ENCODE peak calls at places on chromosome 3, in seven cellular contexts. S is astrocyte of the spinal cord, X is foreskin fibroblast, P is LNCaP clone FGC, L is Panc1, G is spleen, V is fibroblast of pulmonary artery. R is an unnamed sample.

GRCh38 chr3:113055201-113055600 is 64.4 kb downstream of the GTPBP8 start:
- DNase-seq in V (no peak), L (no peak), S (no peak), X (no peak), G (no peak), P (no peak), R (no peak)

GRCh38 chr3:133965033-133965570 is 64.6 kb downstream of the SLCO2A1 start:
- DNase-seq in P (no peak), X (peak), G (peak), L (no peak), V (peak), S (peak), R (no peak)

GRCh38 chr3:59326246-59327024 is 276.6 kb upstream of the CFAP20DC start:
- DNase-seq in G (no peak), X (no peak), L (no peak), P (no peak), S (no peak), V (no peak), R (no peak)

GRCh38 chr3:157572559-157573270 is 69.5 kb upstream of the VEPH1 start:
- DNase-seq in G (no peak), P (peak), L (peak), S (peak), X (peak), V (peak), R (peak)

GRCh38 chr3:33139996-33140395 is 26.2 kb downstream of the CRTAP start:
- DNase-seq in S (no peak), V (peak), P (no peak), L (no peak), X (no peak), G (no peak), R (no peak)

GRCh38 chr3:31196881-31197364 is 302.5 kb upstream of the GADL1 start:
- DNase-seq in X (peak), P (no peak), V (peak), S (peak), G (no peak), L (no peak), R (no peak)

GRCh38 chr3:175003590-175003989 is 144.5 kb downstream of the NAALADL2 start:
- DNase-seq in V (no peak), G (no peak), P (no peak), L (no peak), S (no peak), X (no peak), R (no peak)

GRCh38 chr3:186534113-186534669 is 10.0 kb downstream of the CRYGS start:
- DNase-seq in P (no peak), L (no peak), S (no peak), V (no peak), X (no peak), G (no peak), R (peak)

GRCh38 chr3:16026753-16027152 is 147.7 kb upstream of the GALNT15 start:
- DNase-seq in L (no peak), S (no peak), G (no peak), X (peak), V (no peak), P (no peak), R (no peak)

GRCh38 chr3:111534701-111535100 is 7.3 kb upstream of the CD96 start:
- DNase-seq in S (peak), V (peak), P (no peak), G (no peak), X (peak), L (no peak), R (no peak)

GRCh38 chr3:75906555-75907112 is 121.3 kb upstream of the ZNF717 start:
- DNase-seq in V (peak), S (peak), P (no peak), X (peak), L (no peak), G (peak), R (no peak)

GRCh38 chr3:133792171-133792763 is 13.3 kb upstream of the SRPRB start:
- DNase-seq in L (no peak), G (no peak), P (no peak), X (no peak), V (peak), S (peak), R (no peak)

GRCh38 chr3:30779686-30780287 is 114.7 kb downstream of the GADL1 start:
- DNase-seq in V (peak), X (peak), S (no peak), G (no peak), L (no peak), P (no peak), R (no peak)

GRCh38 chr3:165643433-165643824 is 193.8 kb downstream of the BCHE start:
- DNase-seq in V (peak), S (peak), G (no peak), X (no peak), L (no peak), P (no peak), R (no peak)

GRCh38 chr3:131658115-131658514 is 155.3 kb upstream of the MRPL3 start:
- DNase-seq in P (no peak), G (no peak), V (no peak), L (no peak), X (no peak), S (no peak), R (no peak)

GRCh38 chr3:99319961-99320360 is 318.4 kb upstream of the COL8A1 start:
- DNase-seq in L (no peak), V (peak), X (peak), G (no peak), P (no peak), S (peak), R (no peak)

GRCh38 chr3:61914277-61914676 is 352.9 kb downstream of the PTPRG start:
- DNase-seq in G (no peak), V (no peak), P (no peak), L (no peak), S (no peak), X (peak), R (no peak)

GRCh38 chr3:170040283-170040907 is 2.6 kb downstream of the GPR160 start:
- DNase-seq in P (no peak), V (no peak), S (no peak), G (no peak), L (no peak), X (no peak), R (no peak)

GRCh38 chr3:105827959-105828358 is 40.9 kb downstream of the CBLB start:
- DNase-seq in X (peak), G (no peak), P (no peak), V (peak), S (peak), L (peak), R (no peak)

GRCh38 chr3:152471814-152472605 is 203.3 kb downstream of the MBNL1 start:
- DNase-seq in V (peak), P (peak), X (peak), G (no peak), L (peak), S (peak), R (peak)

GRCh38 chr3:12338595-12339546 is 50.0 kb downstream of the PPARG start:
- DNase-seq in V (no peak), P (no peak), S (no peak), G (no peak), L (no peak), X (no peak), R (no peak)

GRCh38 chr3:111238896-111239295 is 167.3 kb downstream of the NECTIN3 start:
- DNase-seq in G (no peak), S (no peak), L (no peak), P (no peak), X (no peak), V (no peak), R (peak)

GRCh38 chr3:9727041-9727595 is 4.4 kb upstream of the BRPF1 start:
- DNase-seq in X (no peak), L (no peak), P (no peak), G (no peak), V (no peak), S (no peak), R (no peak)
- H3K4me3 ChIP-seq in X (no peak), L (no peak), P (no peak), G (no peak), V (no peak), S (no peak), R (no peak)

DNA sequence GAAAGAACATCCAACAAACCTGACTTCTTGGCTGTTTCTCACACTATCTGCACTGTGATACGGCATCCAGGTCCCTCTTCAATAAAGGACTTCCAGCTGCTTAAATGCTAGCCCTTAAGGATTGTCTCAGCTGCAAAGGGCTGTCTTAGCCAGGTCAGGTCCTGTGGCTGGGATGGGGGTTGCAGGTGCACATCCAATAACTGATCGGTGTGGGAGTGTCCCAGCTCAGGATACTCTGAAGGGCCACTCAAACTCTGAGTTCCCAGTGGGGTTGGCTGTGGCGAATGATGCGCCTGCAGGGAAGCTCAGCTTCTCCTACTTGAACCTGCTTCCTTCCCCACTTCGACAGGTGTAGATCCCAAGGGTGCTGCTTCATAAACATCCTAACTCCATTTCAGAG is 74.6 kb upstream of the FGF12 start:
- DNase-seq in P (no peak), L (no peak), X (no peak), G (no peak), V (no peak), S (no peak), R (no peak)
- TF ChIP-seq CTCF in P (no peak), L (no peak), X (no peak), G (no peak), V (no peak), S (no peak), R (no peak)

DNA sequence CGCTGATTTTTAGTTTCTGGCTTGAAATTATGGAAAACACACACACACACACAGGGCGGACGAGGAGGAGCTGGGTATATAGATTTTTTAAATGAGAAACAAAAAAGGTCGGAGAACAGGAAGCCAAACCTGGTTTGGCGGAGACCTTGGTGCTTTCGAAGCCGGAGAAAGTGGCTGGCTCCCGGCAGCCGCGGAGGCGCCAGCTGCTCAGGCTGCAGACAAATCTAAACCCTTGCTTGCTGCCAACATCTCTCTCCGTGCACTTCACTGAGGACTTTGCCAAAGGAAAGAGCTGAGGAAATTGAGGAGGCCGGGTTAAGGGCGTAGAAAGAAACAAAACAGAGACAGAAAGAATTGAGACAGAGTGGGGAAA is 2.1 kb downstream of the ZIC1 start:
- DNase-seq in V (peak), P (no peak), X (no peak), G (no peak), S (peak), L (no peak), R (no peak)
- H3K4me3 ChIP-seq in V (peak), P (no peak), X (peak), G (peak), S (peak), L (peak), R (no peak)

GRCh38 chr3:123843668-123844067 is 40.5 kb downstream of the MYLK start:
- DNase-seq in L (no peak), V (peak), G (no peak), P (no peak), X (peak), S (peak), R (no peak)
- TF ChIP-seq CTCF in L (no peak), V (no peak), G (no peak), P (no peak), X (no peak), S (no peak), R (no peak)

GRCh38 chr3:159945930-159946329 is 42.7 kb upstream of the IL12A start:
- DNase-seq in V (no peak), P (no peak), S (no peak), G (no peak), L (no peak), X (no peak), R (no peak)
- H3K4me3 ChIP-seq in V (no peak), P (no peak), S (no peak), G (no peak), L (no peak), X (no peak), R (no peak)

GRCh38 chr3:51390186-51390585 is 899 bp upstream of the RBM15B start:
- DNase-seq in X (no peak), L (no peak), V (no peak), P (no peak), S (no peak), G (no peak), R (no peak)

GRCh38 chr3:51389423-51390183 is 1.5 kb upstream of the RBM15B start:
- DNase-seq in L (peak), G (peak), S (peak), V (peak), P (no peak), X (no peak), R (no peak)

GRCh38 chr3:51391075-51391565 is at the start of gene RBM15B:
- DNase-seq in X (peak), V (peak), S (peak), G (peak), L (peak), P (peak), R (peak)

GRCh38 chr3:51391566-51392300 is 648 bp downstream of the RBM15B start:
- DNase-seq in G (peak), P (no peak), S (peak), V (peak), X (no peak), L (no peak), R (no peak)

DNA sequence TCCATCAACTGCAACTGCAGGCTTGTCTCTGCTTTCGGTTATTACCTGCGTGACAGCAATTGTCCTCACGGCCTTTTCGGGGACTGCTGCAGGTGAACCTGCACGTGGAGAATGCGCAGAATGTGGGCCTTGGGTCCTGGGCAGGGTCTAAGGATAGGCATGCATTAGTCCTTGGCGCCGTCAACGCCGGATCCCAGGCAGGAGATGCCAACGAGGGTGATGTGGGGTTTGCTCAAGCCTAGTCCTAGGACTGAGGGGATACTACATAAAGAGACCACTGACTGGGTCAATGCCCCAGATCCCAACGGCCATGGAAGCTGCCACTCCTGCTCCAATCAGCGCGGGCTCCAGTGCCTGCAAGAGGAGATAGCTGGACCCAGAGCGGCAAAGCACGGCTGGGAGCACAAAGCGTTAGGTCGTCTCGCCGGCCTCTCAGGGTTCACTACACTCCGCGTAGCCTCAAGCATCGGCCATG is 448 bp upstream of the RBM15B start:
- DNase-seq in S (no peak), P (no peak), X (no peak), V (no peak), G (no peak), L (no peak), R (no peak)
- TF ChIP-seq CTCF in S (no peak), P (no peak), X (no peak), V (no peak), G (peak), L (no peak), R (peak)

DNA sequence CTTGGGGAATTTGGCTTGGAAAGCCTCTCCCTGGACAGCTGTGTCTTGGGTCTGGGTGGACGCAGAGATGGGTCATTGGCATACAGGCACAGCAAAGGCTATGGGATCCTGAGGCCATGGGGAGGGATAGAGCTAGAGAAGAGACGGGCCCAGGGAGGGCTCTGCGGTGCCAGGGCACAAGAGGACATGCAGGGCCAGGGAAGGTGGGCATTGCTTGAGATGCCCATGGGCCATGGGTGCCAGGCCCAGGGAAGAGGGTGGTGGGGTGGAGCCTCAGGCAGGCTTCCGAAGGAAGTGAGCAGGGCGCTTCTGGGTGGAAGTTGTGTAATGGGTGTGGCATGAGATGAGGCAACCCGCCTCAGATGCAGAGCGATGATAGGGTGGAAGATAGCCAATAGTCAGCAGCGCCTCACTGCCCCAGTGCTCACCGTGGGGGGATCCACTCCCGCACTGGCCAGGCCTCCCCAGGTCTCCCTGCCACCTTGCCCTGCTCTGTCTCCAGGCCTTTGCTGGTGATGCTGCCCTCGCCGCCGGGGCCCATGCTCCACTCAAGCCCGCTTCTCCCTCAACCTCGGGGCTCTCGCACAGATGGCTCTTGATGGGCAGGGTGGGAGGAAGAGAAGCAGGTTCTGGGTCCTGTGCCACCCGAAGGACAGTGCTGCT is 51.4 kb downstream of the DNAJB8 start:
- DNase-seq in P (no peak), X (no peak), V (no peak), S (no peak), G (no peak), L (no peak), R (no peak)
- H3K4me3 ChIP-seq in P (no peak), X (no peak), V (no peak), S (no peak), G (no peak), L (no peak), R (no peak)

DNA sequence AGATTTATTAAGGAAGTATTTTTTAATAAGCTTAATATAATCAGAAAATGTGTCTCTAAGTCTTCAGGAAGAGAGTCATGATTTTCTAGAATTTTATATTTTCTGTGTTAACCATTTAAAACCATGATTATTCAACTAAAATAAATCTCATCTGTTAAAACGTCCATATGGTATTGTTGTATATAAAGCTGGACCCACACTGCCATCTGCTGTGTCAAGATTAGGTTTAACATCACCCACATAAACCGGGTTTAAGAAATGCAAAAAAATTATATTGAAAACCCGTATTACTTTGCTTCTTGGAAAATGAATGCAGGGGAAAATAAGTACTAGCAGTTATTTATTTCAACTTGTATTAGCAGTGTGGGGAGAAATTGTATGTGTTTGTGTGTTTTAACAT is 9.5 kb upstream of the CCDC66 start:
- DNase-seq in L (no peak), G (no peak), P (no peak), S (no peak), X (no peak), V (peak), R (no peak)
- TF ChIP-seq CTCF in L (peak), G (no peak), P (peak), S (no peak), X (no peak), V (peak), R (no peak)

DNA sequence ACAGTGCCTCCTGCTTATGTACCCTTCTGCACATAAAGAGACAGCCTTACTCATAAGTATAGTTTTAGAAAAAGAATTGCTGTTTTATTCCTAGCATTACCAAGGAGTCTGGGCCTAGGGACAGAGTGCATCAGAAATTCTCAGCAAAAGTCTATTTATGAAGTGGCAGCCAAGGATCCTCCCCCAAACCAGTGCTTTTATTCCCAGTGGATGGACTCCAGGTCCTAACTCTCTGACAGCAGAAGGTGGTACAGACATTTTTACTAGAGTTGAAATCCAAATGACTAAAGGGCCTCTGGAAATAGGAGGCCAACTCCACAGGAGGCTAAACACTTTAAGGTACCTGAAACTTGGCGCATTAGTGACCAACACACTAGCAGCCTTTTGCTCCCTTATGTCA is 407.2 kb upstream of the TPRG1 start:
- DNase-seq in X (no peak), P (no peak), V (no peak), G (no peak), L (no peak), S (no peak), R (no peak)
- H3K4me3 ChIP-seq in X (no peak), P (no peak), V (no peak), G (no peak), L (no peak), S (no peak), R (no peak)

GRCh38 chr3:57076422-57076951 is 16.0 kb downstream of the SPATA12 start:
- DNase-seq in G (no peak), V (no peak), S (no peak), P (no peak), L (no peak), X (no peak), R (no peak)
- TF ChIP-seq CTCF in G (no peak), V (no peak), S (no peak), P (no peak), L (no peak), X (no peak), R (no peak)